ENCODE peak calls at places on chromosomes 2 and 18, in eight cellular contexts. One of them, this sample, is unnamed.

GRCh38 chr2:173747037-173747436 is 218.1 kb downstream of the SP3 start:
- DNase-seq in effector memory CD4-positive, alpha-beta T cell: no peak
- DNase-seq in AG04450: no peak
- DNase-seq in dorsolateral prefrontal cortex: no peak
- DNase-seq in neural progenitor cell: no peak
- DNase-seq in psoas muscle: no peak
- DNase-seq in CD8-positive, alpha-beta T cell: no peak
- DNase-seq in GM23338: no peak
- DNase-seq in this sample: no peak

GRCh38 chr2:241559489-241560180 is 1.1 kb downstream of the BOK start:
- DNase-seq in effector memory CD4-positive, alpha-beta T cell: no peak
- DNase-seq in AG04450: no peak
- DNase-seq in dorsolateral prefrontal cortex: peak; percentile 79
- DNase-seq in neural progenitor cell: peak; percentile 66
- DNase-seq in psoas muscle: no peak
- DNase-seq in CD8-positive, alpha-beta T cell: no peak
- DNase-seq in GM23338: peak; percentile 75
- DNase-seq in this sample: peak; percentile 67

GRCh38 chr2:226953206-226953605 is 117.4 kb downstream of the RHBDD1 start:
- DNase-seq in effector memory CD4-positive, alpha-beta T cell: no peak
- DNase-seq in AG04450: no peak
- DNase-seq in dorsolateral prefrontal cortex: no peak
- DNase-seq in neural progenitor cell: no peak
- DNase-seq in psoas muscle: peak; percentile 23
- DNase-seq in CD8-positive, alpha-beta T cell: no peak
- DNase-seq in GM23338: no peak
- DNase-seq in this sample: no peak

GRCh38 chr2:208311321-208311720 is 45.3 kb downstream of the PIKFYVE start:
- DNase-seq in effector memory CD4-positive, alpha-beta T cell: no peak
- DNase-seq in AG04450: no peak
- DNase-seq in dorsolateral prefrontal cortex: no peak
- DNase-seq in neural progenitor cell: no peak
- DNase-seq in psoas muscle: no peak
- DNase-seq in CD8-positive, alpha-beta T cell: no peak
- DNase-seq in GM23338: no peak
- DNase-seq in this sample: no peak

GRCh38 chr2:12702661-12703121 is 14.0 kb upstream of the TRIB2 start:
- DNase-seq in effector memory CD4-positive, alpha-beta T cell: no peak
- DNase-seq in AG04450: no peak
- DNase-seq in dorsolateral prefrontal cortex: no peak
- DNase-seq in neural progenitor cell: peak; percentile 12
- DNase-seq in psoas muscle: no peak
- DNase-seq in CD8-positive, alpha-beta T cell: no peak
- DNase-seq in GM23338: no peak
- DNase-seq in this sample: peak; percentile 34

GRCh38 chr2:231557571-231558217 is 27.4 kb upstream of the NMUR1 start:
- DNase-seq in effector memory CD4-positive, alpha-beta T cell: peak; percentile 52
- DNase-seq in AG04450: peak; percentile 68
- DNase-seq in dorsolateral prefrontal cortex: peak; percentile 57
- DNase-seq in neural progenitor cell: peak; percentile 82
- DNase-seq in psoas muscle: peak; percentile 36
- DNase-seq in CD8-positive, alpha-beta T cell: peak; percentile 67
- DNase-seq in GM23338: peak; percentile 93
- DNase-seq in this sample: peak; percentile 31

GRCh38 chr18:44321868-44322590 is 358.7 kb upstream of the SETBP1 start:
- DNase-seq in effector memory CD4-positive, alpha-beta T cell: no peak
- DNase-seq in AG04450: no peak
- DNase-seq in dorsolateral prefrontal cortex: no peak
- DNase-seq in neural progenitor cell: no peak
- DNase-seq in psoas muscle: no peak
- DNase-seq in CD8-positive, alpha-beta T cell: no peak
- DNase-seq in GM23338: no peak
- DNase-seq in this sample: no peak

GRCh38 chr2:179422037-179422643 is 157.5 kb upstream of the SESTD1 start:
- DNase-seq in effector memory CD4-positive, alpha-beta T cell: no peak
- DNase-seq in AG04450: peak; percentile 60
- DNase-seq in dorsolateral prefrontal cortex: peak; percentile 79
- DNase-seq in neural progenitor cell: peak; percentile 83
- DNase-seq in psoas muscle: peak; percentile 64
- DNase-seq in CD8-positive, alpha-beta T cell: no peak
- DNase-seq in GM23338: peak; percentile 90
- DNase-seq in this sample: peak; percentile 26

GRCh38 chr2:88692187-88692586 is 714 bp downstream of the RPIA start:
- DNase-seq in effector memory CD4-positive, alpha-beta T cell: peak; percentile 16
- DNase-seq in AG04450: no peak
- DNase-seq in dorsolateral prefrontal cortex: no peak
- DNase-seq in neural progenitor cell: no peak
- DNase-seq in psoas muscle: no peak
- DNase-seq in CD8-positive, alpha-beta T cell: peak; percentile 44
- DNase-seq in GM23338: peak; percentile 53
- DNase-seq in this sample: peak; percentile 4

GRCh38 chr2:226983891-226984290 is 148.0 kb downstream of the RHBDD1 start:
- DNase-seq in effector memory CD4-positive, alpha-beta T cell: no peak
- DNase-seq in AG04450: no peak
- DNase-seq in dorsolateral prefrontal cortex: no peak
- DNase-seq in neural progenitor cell: no peak
- DNase-seq in psoas muscle: no peak
- DNase-seq in CD8-positive, alpha-beta T cell: no peak
- DNase-seq in GM23338: no peak
- DNase-seq in this sample: no peak

GRCh38 chr2:105186967-105187498 is 54.5 kb upstream of the GPR45 start:
- DNase-seq in effector memory CD4-positive, alpha-beta T cell: no peak
- DNase-seq in AG04450: no peak
- DNase-seq in dorsolateral prefrontal cortex: no peak
- DNase-seq in neural progenitor cell: no peak
- DNase-seq in psoas muscle: no peak
- DNase-seq in CD8-positive, alpha-beta T cell: no peak
- DNase-seq in GM23338: no peak
- DNase-seq in this sample: no peak

GRCh38 chr18:32351014-32351413 is 119.7 kb downstream of the GAREM1 start:
- DNase-seq in effector memory CD4-positive, alpha-beta T cell: no peak
- DNase-seq in AG04450: no peak
- DNase-seq in dorsolateral prefrontal cortex: no peak
- DNase-seq in neural progenitor cell: no peak
- DNase-seq in psoas muscle: no peak
- DNase-seq in CD8-positive, alpha-beta T cell: no peak
- DNase-seq in GM23338: no peak
- DNase-seq in this sample: no peak

GRCh38 chr2:26384183-26384582 is 17.5 kb upstream of the DRC1 start:
- DNase-seq in effector memory CD4-positive, alpha-beta T cell: no peak
- DNase-seq in AG04450: no peak
- DNase-seq in dorsolateral prefrontal cortex: no peak
- DNase-seq in neural progenitor cell: no peak
- DNase-seq in psoas muscle: no peak
- DNase-seq in CD8-positive, alpha-beta T cell: no peak
- DNase-seq in GM23338: no peak
- DNase-seq in this sample: no peak

GRCh38 chr18:34802938-34803337 is 92.8 kb downstream of the DTNA start:
- DNase-seq in effector memory CD4-positive, alpha-beta T cell: no peak
- DNase-seq in AG04450: no peak
- DNase-seq in dorsolateral prefrontal cortex: no peak
- DNase-seq in neural progenitor cell: peak; percentile 5
- DNase-seq in psoas muscle: no peak
- DNase-seq in CD8-positive, alpha-beta T cell: no peak
- DNase-seq in GM23338: no peak
- DNase-seq in this sample: no peak

GRCh38 chr2:3838348-3838747 is 135.0 kb downstream of the DCDC2C start:
- DNase-seq in effector memory CD4-positive, alpha-beta T cell: no peak
- DNase-seq in AG04450: no peak
- DNase-seq in dorsolateral prefrontal cortex: no peak
- DNase-seq in neural progenitor cell: no peak
- DNase-seq in psoas muscle: no peak
- DNase-seq in CD8-positive, alpha-beta T cell: no peak
- DNase-seq in GM23338: no peak
- DNase-seq in this sample: no peak

GRCh38 chr2:128301501-128301966 is 17.1 kb downstream of the HS6ST1 start:
- DNase-seq in effector memory CD4-positive, alpha-beta T cell: no peak
- DNase-seq in AG04450: peak; percentile 95
- DNase-seq in dorsolateral prefrontal cortex: no peak
- DNase-seq in neural progenitor cell: no peak
- DNase-seq in psoas muscle: no peak
- DNase-seq in CD8-positive, alpha-beta T cell: no peak
- DNase-seq in GM23338: no peak
- DNase-seq in this sample: no peak

GRCh38 chr18:76522104-76522503 is 27.1 kb upstream of the ZNF516 start:
- DNase-seq in effector memory CD4-positive, alpha-beta T cell: no peak
- DNase-seq in AG04450: no peak
- DNase-seq in dorsolateral prefrontal cortex: no peak
- DNase-seq in neural progenitor cell: peak; percentile 51
- DNase-seq in psoas muscle: no peak
- DNase-seq in CD8-positive, alpha-beta T cell: no peak
- DNase-seq in GM23338: peak; percentile 60
- DNase-seq in this sample: no peak

GRCh38 chr2:11187083-11187619 is 31.9 kb downstream of the SLC66A3 start:
- DNase-seq in effector memory CD4-positive, alpha-beta T cell: no peak
- DNase-seq in AG04450: peak; percentile 27
- DNase-seq in dorsolateral prefrontal cortex: no peak
- DNase-seq in neural progenitor cell: no peak
- DNase-seq in psoas muscle: no peak
- DNase-seq in CD8-positive, alpha-beta T cell: no peak
- DNase-seq in GM23338: no peak
- DNase-seq in this sample: no peak

GRCh38 chr2:20421988-20422678 is 24.7 kb upstream of the RHOB start:
- DNase-seq in effector memory CD4-positive, alpha-beta T cell: no peak
- DNase-seq in AG04450: peak; percentile 41
- DNase-seq in dorsolateral prefrontal cortex: peak; percentile 56
- DNase-seq in neural progenitor cell: no peak
- DNase-seq in psoas muscle: peak; percentile 92
- DNase-seq in CD8-positive, alpha-beta T cell: no peak
- DNase-seq in GM23338: no peak
- DNase-seq in this sample: no peak

GRCh38 chr2:174901075-174901474 is 104.1 kb downstream of the CHN1 start:
- DNase-seq in effector memory CD4-positive, alpha-beta T cell: no peak
- DNase-seq in AG04450: no peak
- DNase-seq in dorsolateral prefrontal cortex: no peak
- DNase-seq in neural progenitor cell: peak; percentile 31
- DNase-seq in psoas muscle: no peak
- DNase-seq in CD8-positive, alpha-beta T cell: no peak
- DNase-seq in GM23338: no peak
- DNase-seq in this sample: no peak

GRCh38 chr2:222915092-222915957 is 54.5 kb downstream of the ACSL3 start:
- DNase-seq in effector memory CD4-positive, alpha-beta T cell: no peak
- DNase-seq in AG04450: no peak
- DNase-seq in dorsolateral prefrontal cortex: no peak
- DNase-seq in neural progenitor cell: no peak
- DNase-seq in psoas muscle: no peak
- DNase-seq in CD8-positive, alpha-beta T cell: no peak
- DNase-seq in GM23338: no peak
- DNase-seq in this sample: no peak

DNA sequence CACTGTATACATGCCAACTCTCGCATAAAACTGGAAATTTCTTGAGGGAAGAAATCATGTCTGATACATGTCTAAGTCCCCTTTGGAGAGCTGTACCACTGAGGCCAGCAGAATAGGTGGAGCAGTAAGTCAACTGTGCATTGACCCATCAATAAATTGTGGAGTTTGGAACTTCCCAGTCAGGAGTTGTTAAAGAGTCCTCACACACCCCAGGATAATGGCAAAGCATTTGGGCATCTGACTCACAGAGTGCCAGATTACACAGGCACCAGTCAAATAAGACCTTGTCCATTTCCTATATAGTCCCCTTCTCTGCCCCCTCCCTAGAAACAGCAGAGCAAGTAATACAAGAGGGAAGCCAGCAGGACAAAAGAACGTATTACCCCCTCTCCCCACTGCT is 10.4 kb downstream of the VSNL1 start:
- DNase-seq in effector memory CD4-positive, alpha-beta T cell: no peak
- DNase-seq in AG04450: no peak
- DNase-seq in dorsolateral prefrontal cortex: no peak
- DNase-seq in neural progenitor cell: no peak
- DNase-seq in psoas muscle: no peak
- DNase-seq in CD8-positive, alpha-beta T cell: no peak
- DNase-seq in GM23338: no peak
- DNase-seq in this sample: no peak
- H3K27ac ChIP-seq in effector memory CD4-positive, alpha-beta T cell: no peak overlapping the region
- H3K27ac ChIP-seq in AG04450: no peak overlapping the region
- H3K27ac ChIP-seq in dorsolateral prefrontal cortex: no peak overlapping the region
- H3K27ac ChIP-seq in neural progenitor cell: no peak overlapping the region
- H3K27ac ChIP-seq in psoas muscle: no peak overlapping the region
- H3K27ac ChIP-seq in CD8-positive, alpha-beta T cell: no peak overlapping the region
- H3K27ac ChIP-seq in GM23338: no peak overlapping the region
- H3K27ac ChIP-seq in this sample: no peak overlapping the region

DNA sequence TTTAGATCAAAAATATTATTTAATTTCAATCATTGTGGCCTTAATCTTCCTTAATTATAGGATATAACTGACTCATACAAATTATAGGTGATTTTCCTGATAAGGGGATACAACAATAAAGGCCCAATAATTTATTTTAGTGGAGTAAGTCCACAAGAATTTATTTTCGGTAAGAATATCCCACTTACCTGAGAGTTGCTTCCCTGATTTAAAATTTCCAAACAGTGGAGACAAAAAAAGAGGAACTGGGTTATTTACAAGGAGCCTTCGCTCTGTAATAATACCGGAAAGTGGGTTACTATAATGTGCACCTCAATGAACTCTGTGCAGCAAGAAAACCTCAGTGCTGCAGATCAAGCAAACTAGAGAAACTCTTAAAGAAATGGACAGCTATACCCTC is 42.2 kb downstream of the FEZ2 start:
- DNase-seq in effector memory CD4-positive, alpha-beta T cell: no peak
- DNase-seq in AG04450: no peak
- DNase-seq in dorsolateral prefrontal cortex: no peak
- DNase-seq in neural progenitor cell: no peak
- DNase-seq in psoas muscle: no peak
- DNase-seq in CD8-positive, alpha-beta T cell: no peak
- DNase-seq in GM23338: no peak
- DNase-seq in this sample: no peak
- H3K27ac ChIP-seq in effector memory CD4-positive, alpha-beta T cell: no peak overlapping the region
- H3K27ac ChIP-seq in AG04450: no peak overlapping the region
- H3K27ac ChIP-seq in dorsolateral prefrontal cortex: no peak overlapping the region
- H3K27ac ChIP-seq in neural progenitor cell: no peak overlapping the region
- H3K27ac ChIP-seq in psoas muscle: peak overlapping the region; percentile 28
- H3K27ac ChIP-seq in CD8-positive, alpha-beta T cell: no peak overlapping the region
- H3K27ac ChIP-seq in GM23338: no peak overlapping the region
- H3K27ac ChIP-seq in this sample: no peak overlapping the region

DNA sequence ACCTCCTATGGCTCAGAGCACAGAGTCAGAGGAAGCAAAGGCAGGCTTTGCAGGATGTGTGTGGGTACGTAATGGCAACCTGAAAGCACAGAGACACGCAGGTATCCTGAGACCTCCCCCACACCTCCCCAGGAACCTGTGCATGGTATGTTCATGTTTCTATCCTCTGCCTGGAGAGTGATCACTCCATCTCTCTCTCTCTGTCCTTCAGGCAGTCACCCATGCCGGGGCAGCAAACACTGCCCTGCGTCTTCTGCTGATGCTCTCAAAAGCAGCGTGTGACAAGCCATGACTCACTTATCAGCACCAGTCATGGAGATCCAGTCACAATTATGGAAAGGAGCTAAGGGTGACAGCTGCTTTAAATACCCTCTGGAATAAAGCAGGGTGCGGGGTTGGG is 52.7 kb downstream of the PDCL3 start:
- DNase-seq in effector memory CD4-positive, alpha-beta T cell: no peak
- DNase-seq in AG04450: no peak
- DNase-seq in dorsolateral prefrontal cortex: no peak
- DNase-seq in neural progenitor cell: no peak
- DNase-seq in psoas muscle: no peak
- DNase-seq in CD8-positive, alpha-beta T cell: no peak
- DNase-seq in GM23338: no peak
- DNase-seq in this sample: no peak
- H3K27ac ChIP-seq in effector memory CD4-positive, alpha-beta T cell: no peak overlapping the region
- H3K27ac ChIP-seq in AG04450: no peak overlapping the region
- H3K27ac ChIP-seq in dorsolateral prefrontal cortex: no peak overlapping the region
- H3K27ac ChIP-seq in neural progenitor cell: no peak overlapping the region
- H3K27ac ChIP-seq in psoas muscle: no peak overlapping the region
- H3K27ac ChIP-seq in CD8-positive, alpha-beta T cell: no peak overlapping the region
- H3K27ac ChIP-seq in GM23338: no peak overlapping the region
- H3K27ac ChIP-seq in this sample: peak overlapping the region; percentile 58

GRCh38 chr2:46534589-46534988 is 55.2 kb downstream of the TMEM247 start:
- DNase-seq in effector memory CD4-positive, alpha-beta T cell: no peak
- DNase-seq in AG04450: no peak
- DNase-seq in dorsolateral prefrontal cortex: no peak
- DNase-seq in neural progenitor cell: no peak
- DNase-seq in psoas muscle: no peak
- DNase-seq in CD8-positive, alpha-beta T cell: no peak
- DNase-seq in GM23338: no peak
- DNase-seq in this sample: no peak
- H3K27ac ChIP-seq in effector memory CD4-positive, alpha-beta T cell: no peak overlapping the region
- H3K27ac ChIP-seq in AG04450: no peak overlapping the region
- H3K27ac ChIP-seq in dorsolateral prefrontal cortex: no peak overlapping the region
- H3K27ac ChIP-seq in neural progenitor cell: no peak overlapping the region
- H3K27ac ChIP-seq in psoas muscle: no peak overlapping the region
- H3K27ac ChIP-seq in CD8-positive, alpha-beta T cell: no peak overlapping the region
- H3K27ac ChIP-seq in GM23338: no peak overlapping the region
- H3K27ac ChIP-seq in this sample: no peak overlapping the region

This sample was measured in caudate nucleus.